ENCODE peak calls at places on chromosomes 3 and 15, in five cellular contexts. Z, Y, A, J and P are unnamed samples. For H3K36me3 and H3K4me1, the result is how much of the 10 kb centered on the place peaks cover.

GRCh38 chr3:172159962-172160538 is 120.7 kb downstream of the FNDC3B start:
- DNase-seq in A (peak), Z (peak), Y (no peak), J (no peak), P (no peak)

GRCh38 chr3:36960502-36960901 is 15.6 kb upstream of the TRANK1 start:
- DNase-seq in A (no peak), J (no peak), Y (no peak), Z (no peak), P (no peak)

GRCh38 chr3:9172851-9173320 is 76.6 kb downstream of the SRGAP3 start:
- DNase-seq in Z (no peak), Y (no peak), A (no peak), J (no peak), P (no peak)

GRCh38 chr15:92290359-92290992 is 103.2 kb upstream of the ST8SIA2 start:
- DNase-seq in J (no peak), Z (no peak), Y (no peak), A (no peak), P (no peak)

GRCh38 chr15:29925227-29926082 is 103.2 kb upstream of the TJP1 start:
- DNase-seq in Z (peak), J (peak), Y (peak), A (peak), P (no peak)

GRCh38 chr15:62209821-62210220 is 44.7 kb upstream of the C2CD4B start:
- DNase-seq in J (no peak), A (no peak), Y (no peak), Z (no peak), P (no peak)

GRCh38 chr15:48533982-48534381 is 111.5 kb downstream of the FBN1 start:
- DNase-seq in A (no peak), J (no peak), Y (peak), Z (no peak), P (no peak)

GRCh38 chr3:30952786-30953185 is 58.3 kb upstream of the GADL1 start:
- DNase-seq in Y (no peak), Z (no peak), A (no peak), J (no peak), P (no peak)

GRCh38 chr15:22869856-22870255 is 31.4 kb downstream of the NIPA2 start:
- DNase-seq in Y (no peak), Z (no peak), A (no peak), J (no peak), P (no peak)

GRCh38 chr3:184338538-184338945 is 1.1 kb downstream of the FAM131A start:
- DNase-seq in J (no peak), A (peak), Y (peak), Z (no peak), P (no peak)

GRCh38 chr3:186225603-186226002 is 116.7 kb upstream of the ETV5 start:
- DNase-seq in J (no peak), A (no peak), Z (no peak), Y (no peak), P (no peak)

GRCh38 chr3:129575987-129576364 is 30.5 kb downstream of the PLXND1 start:
- DNase-seq in J (no peak), A (peak), Y (no peak), Z (no peak), P (no peak)
- H3K36me3 ChIP-seq in J (half or more), A (under half), Y (under half), Z (under half), P (under half)

GRCh38 chr3:66399529-66400232 is 101.1 kb downstream of the LRIG1 start:
- DNase-seq in J (no peak), Z (no peak), A (no peak), Y (no peak), P (no peak)
- H3K4me1 ChIP-seq in J (under half), Z (under half), A (under half), Y (under half), P (under half)

DNA sequence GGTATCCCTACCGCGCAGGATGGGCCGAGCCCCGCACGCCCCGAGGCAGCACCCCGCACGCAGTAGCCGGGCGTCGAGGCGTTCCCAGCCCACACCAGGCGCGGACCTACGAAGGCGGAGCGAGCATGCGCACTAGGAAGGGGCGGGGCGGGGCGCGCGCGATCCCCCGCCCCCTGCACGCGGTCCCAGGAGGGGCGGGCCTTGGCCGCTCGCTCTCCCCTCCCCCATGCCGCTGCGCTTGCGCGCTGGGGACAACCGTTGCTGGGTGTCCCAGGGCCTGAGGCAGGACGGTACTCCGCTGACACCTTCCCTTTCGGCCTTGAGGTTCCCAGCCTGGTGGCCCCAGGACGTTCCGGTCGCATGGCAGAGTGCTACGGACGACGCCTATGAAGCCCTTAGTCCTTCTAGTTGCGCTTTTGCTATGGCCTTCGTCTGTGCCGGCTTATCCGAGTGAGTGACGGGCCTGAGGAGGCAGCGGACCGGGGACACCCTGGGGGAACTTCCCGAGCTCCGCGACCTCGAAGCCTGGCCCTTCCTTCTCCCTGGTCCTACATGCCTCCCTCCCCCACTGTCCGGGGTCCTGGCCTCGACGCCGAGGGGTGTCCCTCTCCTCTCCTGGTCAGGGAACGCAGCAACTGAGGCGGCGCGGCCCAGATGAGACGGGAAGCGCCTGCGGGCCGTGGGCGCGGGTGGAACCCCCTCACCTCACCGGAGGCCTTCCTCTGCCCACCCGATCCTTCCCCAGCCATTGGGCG is at the start of gene SPESP1:
- DNase-seq in Z (no peak), A (no peak), Y (no peak), J (no peak), P (peak)
- H3K4me3 ChIP-seq in Z (no peak), A (no peak), Y (no peak), J (no peak), P (peak)

DNA sequence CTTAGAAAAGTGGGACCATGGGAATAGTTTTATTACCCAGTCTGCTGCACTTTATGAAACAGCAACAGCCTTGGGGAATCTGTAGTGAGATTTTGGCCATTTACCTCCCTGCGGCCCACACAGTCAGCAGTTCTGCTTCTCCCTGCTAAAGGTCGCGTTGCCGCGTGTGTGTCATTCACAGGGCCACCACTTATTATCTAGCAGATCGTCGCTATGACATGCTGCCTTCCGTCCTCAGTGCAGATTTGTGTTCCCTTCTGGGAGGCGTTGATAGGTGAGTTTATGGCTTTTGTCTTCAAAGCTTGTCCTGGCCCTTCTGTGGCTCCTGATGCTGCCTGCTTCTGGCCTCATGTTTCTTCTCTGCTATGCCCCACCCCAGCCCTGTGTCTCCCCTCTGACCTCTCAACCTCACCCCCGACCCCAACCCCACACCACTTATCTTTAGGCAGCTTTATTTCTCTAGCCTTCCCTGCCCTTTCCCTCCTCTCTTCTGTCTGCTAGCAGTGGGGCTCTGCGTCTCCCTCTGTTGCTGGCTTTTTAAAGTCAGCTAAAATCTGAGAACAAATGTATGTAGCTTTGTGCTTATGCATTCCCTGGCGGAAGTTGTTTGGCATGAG is 30.1 kb downstream of the DIS3L start:
- DNase-seq in A (peak), Y (peak), Z (no peak), J (no peak), P (no peak)
- H3K36me3 ChIP-seq in A (under half), Y (under half), Z (under half), J (half or more), P (under half)

DNA sequence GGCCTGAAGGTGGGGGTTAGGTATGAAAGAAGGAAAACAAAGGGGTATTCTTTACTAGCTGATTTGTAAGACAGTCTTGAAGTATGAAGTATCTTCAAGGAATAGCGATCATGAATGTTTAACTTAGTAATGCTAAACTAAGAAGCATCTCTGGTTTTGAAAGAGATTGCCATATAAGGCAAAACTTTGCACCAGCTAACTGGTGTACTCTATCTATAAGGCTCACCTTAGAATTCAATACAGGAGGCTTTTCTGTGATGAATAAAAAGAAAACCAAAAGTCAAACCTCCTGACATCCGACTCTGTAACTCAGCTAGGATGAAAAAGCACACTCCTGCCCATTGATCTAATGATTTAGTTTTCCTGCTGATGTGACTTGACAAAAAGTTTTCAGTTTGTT is 54.7 kb downstream of the FOXP1 start:
- DNase-seq in Z (no peak), A (no peak), J (no peak), Y (no peak), P (no peak)
- H3K4me1 ChIP-seq in Z (half or more), A (under half), J (under half), Y (under half), P (under half)

GRCh38 chr3:58377750-58378149 is 45.1 kb downstream of the PXK start:
- DNase-seq in Y (no peak), A (no peak), J (no peak), Z (no peak), P (no peak)
- H3K4me3 ChIP-seq in Y (no peak), A (no peak), J (no peak), Z (no peak), P (no peak)

DNA sequence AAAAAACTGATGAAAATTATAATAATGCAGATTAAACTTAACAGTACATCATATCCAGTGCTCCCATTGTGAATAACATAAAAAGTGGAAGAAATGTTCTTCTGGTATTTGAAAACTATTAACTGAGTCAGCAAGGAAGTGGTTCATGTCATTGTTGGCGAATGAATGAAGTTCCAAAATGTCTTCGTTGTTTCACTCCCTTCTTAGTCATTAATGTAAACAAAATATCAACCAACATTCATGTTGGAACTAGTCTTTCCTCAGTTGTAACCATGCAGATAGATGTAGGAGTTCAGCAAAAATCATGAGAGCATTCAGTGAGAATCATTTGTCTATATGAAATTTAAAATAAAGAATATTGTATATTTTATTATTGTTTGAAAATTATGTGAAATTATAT is 44.1 kb upstream of the ICE2 start:
- DNase-seq in J (no peak), Y (no peak), Z (no peak), A (no peak), P (no peak)
- H3K36me3 ChIP-seq in J (under half), Y (under half), Z (under half), A (under half), P (under half)

GRCh38 chr15:99331366-99331765 is 80.1 kb downstream of the LRRC28 start:
- DNase-seq in J (no peak), A (no peak), Y (no peak), Z (no peak), P (no peak)
- H3K4me1 ChIP-seq in J (under half), A (under half), Y (under half), Z (under half), P (under half)

DNA sequence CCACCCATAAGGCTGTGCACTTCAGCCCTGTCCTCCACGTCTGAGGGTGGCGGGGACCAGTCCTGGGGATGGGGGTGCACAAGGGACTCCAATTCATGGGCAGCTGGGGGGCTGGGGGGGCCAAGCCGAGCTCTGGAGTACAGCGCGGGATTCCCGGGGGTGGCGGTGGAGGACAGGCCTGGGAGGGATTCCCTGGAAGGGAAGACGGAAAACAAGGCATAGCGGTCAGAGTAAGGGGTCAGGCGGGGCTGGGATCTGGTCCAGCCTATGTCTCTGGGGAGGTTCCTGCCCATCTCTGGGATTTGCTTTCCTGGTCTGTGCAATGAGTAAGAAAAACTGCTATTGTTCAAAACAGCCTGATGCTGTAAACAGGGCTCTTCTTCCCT is 8.1 kb upstream of the IGDCC3 start:
- DNase-seq in Z (no peak), Y (no peak), A (no peak), J (no peak), P (no peak)
- H3K4me3 ChIP-seq in Z (no peak), Y (no peak), A (no peak), J (peak), P (no peak)